ENCODE peak calls at places on chromosomes 6 and 20, in five cellular contexts. One of them, this sample, is unnamed.

GRCh38 chr20:32600681-32601237 is 15.6 kb upstream of the NOL4L start:
- DNase-seq in breast epithelium: no peak
- DNase-seq in right cardiac atrium: no peak
- DNase-seq in upper lobe of left lung: no peak
- DNase-seq in sigmoid colon: no peak
- DNase-seq in this sample: no peak

GRCh38 chr20:36573798-36574277 is 441 bp downstream of the TGIF2 start:
- DNase-seq in upper lobe of left lung: peak; percentile 91
- DNase-seq in right cardiac atrium: peak; percentile 41
- DNase-seq in breast epithelium: no peak
- DNase-seq in sigmoid colon: peak; percentile 79
- DNase-seq in this sample: no peak

GRCh38 chr6:124203106-124203811 is 399.6 kb downstream of the NKAIN2 start:
- DNase-seq in sigmoid colon: no peak
- DNase-seq in breast epithelium: no peak
- DNase-seq in right cardiac atrium: no peak
- DNase-seq in upper lobe of left lung: no peak
- DNase-seq in this sample: no peak

GRCh38 chr20:48845000-48845399 is 17.2 kb upstream of the PREX1 start:
- DNase-seq in breast epithelium: no peak
- DNase-seq in sigmoid colon: no peak
- DNase-seq in right cardiac atrium: no peak
- DNase-seq in upper lobe of left lung: no peak
- DNase-seq in this sample: no peak

GRCh38 chr6:333379-334002 is 41.2 kb downstream of the DUSP22 start:
- DNase-seq in right cardiac atrium: no peak
- DNase-seq in upper lobe of left lung: peak; percentile 77
- DNase-seq in breast epithelium: no peak
- DNase-seq in sigmoid colon: peak; percentile 61
- DNase-seq in this sample: no peak

GRCh38 chr6:30810813-30811329 is 66.5 kb upstream of the IER3 start:
- DNase-seq in sigmoid colon: no peak
- DNase-seq in breast epithelium: no peak
- DNase-seq in right cardiac atrium: no peak
- DNase-seq in upper lobe of left lung: no peak
- DNase-seq in this sample: no peak

GRCh38 chr6:69827491-69827890 is 30.7 kb upstream of the LMBRD1 start:
- DNase-seq in right cardiac atrium: no peak
- DNase-seq in upper lobe of left lung: no peak
- DNase-seq in breast epithelium: no peak
- DNase-seq in sigmoid colon: no peak
- DNase-seq in this sample: no peak

GRCh38 chr6:89501239-89501638 is 68.3 kb downstream of the ANKRD6 start:
- DNase-seq in breast epithelium: no peak
- DNase-seq in sigmoid colon: no peak
- DNase-seq in right cardiac atrium: no peak
- DNase-seq in upper lobe of left lung: no peak
- DNase-seq in this sample: no peak

GRCh38 chr6:148263010-148263409 is 79.6 kb upstream of the SASH1 start:
- DNase-seq in upper lobe of left lung: no peak
- DNase-seq in breast epithelium: peak; percentile 61
- DNase-seq in right cardiac atrium: no peak
- DNase-seq in sigmoid colon: no peak
- DNase-seq in this sample: no peak

GRCh38 chr20:57167971-57168693 is 98.3 kb downstream of the BMP7 start:
- DNase-seq in sigmoid colon: peak; percentile 75
- DNase-seq in upper lobe of left lung: peak; percentile 65
- DNase-seq in breast epithelium: no peak
- DNase-seq in right cardiac atrium: no peak
- DNase-seq in this sample: no peak

GRCh38 chr6:154187203-154187602 is 148.2 kb downstream of the OPRM1 start:
- DNase-seq in right cardiac atrium: no peak
- DNase-seq in upper lobe of left lung: no peak
- DNase-seq in sigmoid colon: no peak
- DNase-seq in breast epithelium: no peak
- DNase-seq in this sample: no peak

GRCh38 chr20:17772005-17772343 is 72.2 kb downstream of the BANF2 start:
- DNase-seq in sigmoid colon: no peak
- DNase-seq in upper lobe of left lung: no peak
- DNase-seq in right cardiac atrium: no peak
- DNase-seq in breast epithelium: no peak
- DNase-seq in this sample: no peak

GRCh38 chr6:81562169-81562568 is 190.3 kb downstream of the TENT5A start:
- DNase-seq in breast epithelium: no peak
- DNase-seq in sigmoid colon: no peak
- DNase-seq in upper lobe of left lung: no peak
- DNase-seq in right cardiac atrium: no peak
- DNase-seq in this sample: no peak
- H3K4me3 ChIP-seq in breast epithelium: no peak overlapping the region
- H3K4me3 ChIP-seq in sigmoid colon: peak overlapping the region; percentile 0
- H3K4me3 ChIP-seq in upper lobe of left lung: no peak overlapping the region
- H3K4me3 ChIP-seq in right cardiac atrium: peak overlapping the region; percentile 0
- H3K4me3 ChIP-seq in this sample: no peak overlapping the region

GRCh38 chr6:3353939-3354338 is 95.2 kb downstream of the PSMG4 start:
- DNase-seq in right cardiac atrium: no peak
- DNase-seq in breast epithelium: no peak
- DNase-seq in sigmoid colon: peak; percentile 21
- DNase-seq in upper lobe of left lung: no peak
- DNase-seq in this sample: no peak
- H3K27ac ChIP-seq in right cardiac atrium: no peak overlapping the region
- H3K27ac ChIP-seq in breast epithelium: peak overlapping the region; percentile 88
- H3K27ac ChIP-seq in sigmoid colon: peak overlapping the region; percentile 92
- H3K27ac ChIP-seq in upper lobe of left lung: no peak overlapping the region
- H3K27ac ChIP-seq in this sample: no peak overlapping the region

DNA sequence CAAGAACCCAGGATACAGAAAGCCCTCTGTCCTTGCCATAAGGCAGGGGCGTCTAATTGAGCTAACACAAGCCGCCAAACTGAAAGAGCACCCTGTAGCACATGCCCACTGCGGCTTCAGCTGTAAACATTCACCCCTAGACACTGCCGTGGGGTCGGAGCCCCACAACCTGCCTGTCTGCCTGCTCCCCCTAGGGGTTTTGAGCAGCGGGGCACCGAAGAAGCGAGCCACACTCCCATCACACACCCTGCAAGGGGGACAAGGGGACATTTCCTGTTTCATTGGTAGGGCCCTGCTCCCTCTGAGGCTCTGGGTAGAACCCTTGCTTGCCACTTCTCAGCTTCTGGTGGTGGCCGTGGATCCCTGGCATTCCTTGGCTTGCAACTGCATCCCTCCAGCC is 45.2 kb upstream of the BCLAF1 start:
- DNase-seq in right cardiac atrium: no peak
- DNase-seq in breast epithelium: no peak
- DNase-seq in upper lobe of left lung: no peak
- DNase-seq in sigmoid colon: no peak
- DNase-seq in this sample: no peak
- H3K4me3 ChIP-seq in right cardiac atrium: no peak overlapping the region
- H3K4me3 ChIP-seq in breast epithelium: no peak overlapping the region
- H3K4me3 ChIP-seq in upper lobe of left lung: no peak overlapping the region
- H3K4me3 ChIP-seq in sigmoid colon: no peak overlapping the region
- H3K4me3 ChIP-seq in this sample: no peak overlapping the region

GRCh38 chr6:53750112-53750511 is 44.7 kb upstream of the LRRC1 start:
- DNase-seq in upper lobe of left lung: no peak
- DNase-seq in breast epithelium: no peak
- DNase-seq in sigmoid colon: no peak
- DNase-seq in right cardiac atrium: no peak
- DNase-seq in this sample: no peak

GRCh38 chr6:53752440-53752839 is 42.4 kb upstream of the LRRC1 start:
- DNase-seq in breast epithelium: no peak
- DNase-seq in upper lobe of left lung: no peak
- DNase-seq in right cardiac atrium: no peak
- DNase-seq in sigmoid colon: no peak
- DNase-seq in this sample: no peak

GRCh38 chr6:53754330-53754729 is 40.5 kb upstream of the LRRC1 start:
- DNase-seq in breast epithelium: no peak
- DNase-seq in upper lobe of left lung: no peak
- DNase-seq in right cardiac atrium: no peak
- DNase-seq in sigmoid colon: no peak
- DNase-seq in this sample: no peak

GRCh38 chr6:53752856-53753255 is 41.9 kb upstream of the LRRC1 start:
- DNase-seq in breast epithelium: no peak
- DNase-seq in sigmoid colon: no peak
- DNase-seq in upper lobe of left lung: no peak
- DNase-seq in right cardiac atrium: no peak
- DNase-seq in this sample: no peak

GRCh38 chr6:53751417-53751816 is 43.4 kb upstream of the LRRC1 start:
- DNase-seq in upper lobe of left lung: no peak
- DNase-seq in right cardiac atrium: no peak
- DNase-seq in sigmoid colon: no peak
- DNase-seq in breast epithelium: no peak
- DNase-seq in this sample: no peak
- H3K27ac ChIP-seq in upper lobe of left lung: no peak overlapping the region
- H3K27ac ChIP-seq in right cardiac atrium: no peak overlapping the region
- H3K27ac ChIP-seq in sigmoid colon: no peak overlapping the region
- H3K27ac ChIP-seq in breast epithelium: no peak overlapping the region
- H3K27ac ChIP-seq in this sample: no peak overlapping the region

GRCh38 chr6:139371421-139372253 is 2.8 kb downstream of the CITED2 start:
- DNase-seq in right cardiac atrium: no peak
- DNase-seq in sigmoid colon: no peak
- DNase-seq in upper lobe of left lung: no peak
- DNase-seq in breast epithelium: no peak
- DNase-seq in this sample: no peak

GRCh38 chr6:139370707-139371345 is 3.6 kb downstream of the CITED2 start:
- DNase-seq in upper lobe of left lung: no peak
- DNase-seq in breast epithelium: no peak
- DNase-seq in right cardiac atrium: no peak
- DNase-seq in sigmoid colon: no peak
- DNase-seq in this sample: no peak

GRCh38 chr6:139369568-139370046 is 4.8 kb downstream of the CITED2 start:
- DNase-seq in sigmoid colon: no peak
- DNase-seq in right cardiac atrium: no peak
- DNase-seq in upper lobe of left lung: no peak
- DNase-seq in breast epithelium: no peak
- DNase-seq in this sample: no peak

GRCh38 chr6:139369068-139369467 is 5.4 kb downstream of the CITED2 start:
- DNase-seq in upper lobe of left lung: no peak
- DNase-seq in sigmoid colon: no peak
- DNase-seq in breast epithelium: no peak
- DNase-seq in right cardiac atrium: no peak
- DNase-seq in this sample: no peak

DNA sequence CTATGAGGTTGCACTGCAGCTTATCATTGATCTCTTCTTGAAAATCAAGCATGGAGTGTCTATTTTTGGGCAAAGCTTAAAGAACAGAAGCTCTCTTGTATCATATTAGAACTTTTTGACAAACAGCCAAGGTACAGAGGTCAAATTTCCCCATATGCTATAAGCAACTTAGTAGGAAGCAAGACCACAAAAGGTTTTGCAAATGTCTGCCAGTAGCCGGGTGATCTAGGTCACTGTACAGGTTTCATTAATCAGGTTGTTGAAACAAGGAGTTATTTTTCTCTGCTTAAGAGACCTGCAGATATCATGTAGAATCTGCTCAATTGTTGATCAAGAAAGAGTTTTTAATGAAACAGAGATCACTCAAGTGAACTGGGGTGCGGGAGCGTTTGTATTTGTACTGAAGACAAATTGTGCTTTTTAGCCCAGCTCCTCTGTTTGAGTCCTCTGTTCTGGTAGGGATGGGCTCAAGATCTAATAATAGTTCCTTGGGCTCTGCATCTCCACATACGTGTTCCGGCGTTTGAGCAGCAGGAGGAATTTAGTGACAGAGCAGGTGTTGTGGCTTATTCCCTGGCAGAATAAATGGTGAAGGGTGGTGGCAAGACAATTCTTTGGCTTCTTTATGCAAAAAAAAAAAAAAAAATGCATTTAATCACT is 4.3 kb downstream of the CITED2 start:
- DNase-seq in upper lobe of left lung: no peak
- DNase-seq in sigmoid colon: no peak
- DNase-seq in right cardiac atrium: no peak
- DNase-seq in breast epithelium: no peak
- DNase-seq in this sample: no peak
- H3K4me3 ChIP-seq in upper lobe of left lung: peak overlapping the region; percentile 79
- H3K4me3 ChIP-seq in sigmoid colon: peak overlapping the region; percentile 65
- H3K4me3 ChIP-seq in right cardiac atrium: peak overlapping the region; percentile 19
- H3K4me3 ChIP-seq in breast epithelium: peak overlapping the region; percentile 93
- H3K4me3 ChIP-seq in this sample: peak overlapping the region; percentile 1

GRCh38 chr6:108651781-108652227 is 91.1 kb downstream of the FOXO3 start:
- DNase-seq in sigmoid colon: peak; percentile 85
- DNase-seq in upper lobe of left lung: no peak
- DNase-seq in breast epithelium: no peak
- DNase-seq in right cardiac atrium: no peak
- DNase-seq in this sample: no peak
- H3K27ac ChIP-seq in sigmoid colon: peak overlapping the region; percentile 87
- H3K27ac ChIP-seq in upper lobe of left lung: peak overlapping the region; percentile 73
- H3K27ac ChIP-seq in breast epithelium: peak overlapping the region; percentile 86
- H3K27ac ChIP-seq in right cardiac atrium: peak overlapping the region; percentile 96
- H3K27ac ChIP-seq in this sample: peak overlapping the region; percentile 18

GRCh38 chr6:3237761-3238662 is 10.6 kb upstream of the TUBB2B start:
- DNase-seq in breast epithelium: no peak
- DNase-seq in sigmoid colon: no peak
- DNase-seq in upper lobe of left lung: no peak
- DNase-seq in right cardiac atrium: no peak
- DNase-seq in this sample: no peak
- H3K4me3 ChIP-seq in breast epithelium: no peak overlapping the region
- H3K4me3 ChIP-seq in sigmoid colon: no peak overlapping the region
- H3K4me3 ChIP-seq in upper lobe of left lung: no peak overlapping the region
- H3K4me3 ChIP-seq in right cardiac atrium: no peak overlapping the region
- H3K4me3 ChIP-seq in this sample: no peak overlapping the region

GRCh38 chr6:45255434-45255833 is 72.7 kb upstream of the RUNX2 start:
- DNase-seq in upper lobe of left lung: no peak
- DNase-seq in breast epithelium: no peak
- DNase-seq in right cardiac atrium: no peak
- DNase-seq in sigmoid colon: no peak
- DNase-seq in this sample: no peak
- H3K27ac ChIP-seq in upper lobe of left lung: no peak overlapping the region
- H3K27ac ChIP-seq in breast epithelium: no peak overlapping the region
- H3K27ac ChIP-seq in right cardiac atrium: no peak overlapping the region
- H3K27ac ChIP-seq in sigmoid colon: no peak overlapping the region
- H3K27ac ChIP-seq in this sample: no peak overlapping the region

GRCh38 chr20:21106171-21106694 is at the start of gene LINC00237:
- DNase-seq in right cardiac atrium: no peak
- DNase-seq in sigmoid colon: no peak
- DNase-seq in upper lobe of left lung: peak; percentile 68
- DNase-seq in breast epithelium: no peak
- DNase-seq in this sample: no peak
- H3K4me3 ChIP-seq in right cardiac atrium: peak within 1 kb of the TSS; percentile 39
- H3K4me3 ChIP-seq in sigmoid colon: peak within 1 kb of the TSS; percentile 9
- H3K4me3 ChIP-seq in upper lobe of left lung: no peak within 1 kb of the TSS
- H3K4me3 ChIP-seq in breast epithelium: peak within 1 kb of the TSS; percentile 23
- H3K4me3 ChIP-seq in this sample: peak within 1 kb of the TSS; percentile 58

GRCh38 chr20:25576783-25577530 is 8.4 kb downstream of the NINL start:
- DNase-seq in upper lobe of left lung: peak; percentile 46
- DNase-seq in right cardiac atrium: no peak
- DNase-seq in sigmoid colon: no peak
- DNase-seq in breast epithelium: no peak
- DNase-seq in this sample: no peak
- H3K27ac ChIP-seq in upper lobe of left lung: no peak overlapping the region
- H3K27ac ChIP-seq in right cardiac atrium: no peak overlapping the region
- H3K27ac ChIP-seq in sigmoid colon: no peak overlapping the region
- H3K27ac ChIP-seq in breast epithelium: no peak overlapping the region
- H3K27ac ChIP-seq in this sample: no peak overlapping the region